ENCODE peak calls at places on chromosomes 16 and 17, in four cellular contexts. One of them, this sample, is unnamed.

GRCh38 chr17:68085751-68086445 is 50.4 kb downstream of the KPNA2 start:
- DNase-seq in A549: no peak
- DNase-seq in K562: no peak
- DNase-seq in GM12878: no peak
- DNase-seq in this sample: no peak

GRCh38 chr17:76529224-76529642 is 8.3 kb downstream of the CYGB start:
- DNase-seq in A549: no peak
- DNase-seq in K562: no peak
- DNase-seq in GM12878: no peak
- DNase-seq in this sample: no peak

GRCh38 chr17:83177611-83178532 is 98.5 kb downstream of the METRNL start:
- DNase-seq in A549: no peak
- DNase-seq in K562: no peak
- DNase-seq in GM12878: no peak
- DNase-seq in this sample: no peak

GRCh38 chr17:80782536-80783427 is 208.9 kb upstream of the CHMP6 start:
- DNase-seq in A549: peak; percentile 46
- DNase-seq in K562: no peak
- DNase-seq in GM12878: no peak
- DNase-seq in this sample: no peak

GRCh38 chr17:57406131-57406980 is 150.0 kb downstream of the MSI2 start:
- DNase-seq in A549: no peak
- DNase-seq in K562: no peak
- DNase-seq in GM12878: no peak
- DNase-seq in this sample: peak; percentile 61

GRCh38 chr16:3999890-4000325 is 116.3 kb downstream of the ADCY9 start:
- DNase-seq in A549: no peak
- DNase-seq in K562: no peak
- DNase-seq in GM12878: no peak
- DNase-seq in this sample: no peak

GRCh38 chr17:75869282-75870141 is 8.9 kb downstream of the TRIM47 start:
- DNase-seq in A549: peak; percentile 57
- DNase-seq in K562: peak; percentile 24
- DNase-seq in GM12878: no peak
- DNase-seq in this sample: peak; percentile 99

GRCh38 chr17:80889897-80890550 is 101.6 kb upstream of the CHMP6 start:
- DNase-seq in A549: no peak
- DNase-seq in K562: no peak
- DNase-seq in GM12878: no peak
- DNase-seq in this sample: no peak

GRCh38 chr17:50763716-50764450 is 3.4 kb downstream of the ANKRD40CL start:
- DNase-seq in A549: no peak
- DNase-seq in K562: no peak
- DNase-seq in GM12878: no peak
- DNase-seq in this sample: no peak

GRCh38 chr17:74240637-74241036 is 27.3 kb downstream of the TTYH2 start:
- DNase-seq in A549: no peak
- DNase-seq in K562: no peak
- DNase-seq in GM12878: no peak
- DNase-seq in this sample: no peak

GRCh38 chr16:10180042-10180770 is 2.0 kb downstream of the GRIN2A start:
- DNase-seq in A549: no peak
- DNase-seq in K562: no peak
- DNase-seq in GM12878: no peak
- DNase-seq in this sample: no peak

GRCh38 chr16:53752566-53752965 is 48.6 kb downstream of the FTO start:
- DNase-seq in A549: no peak
- DNase-seq in K562: no peak
- DNase-seq in GM12878: no peak
- DNase-seq in this sample: no peak

GRCh38 chr16:66265106-66265415 is 101.4 kb upstream of the CDH5 start:
- DNase-seq in A549: no peak
- DNase-seq in K562: no peak
- DNase-seq in GM12878: no peak
- DNase-seq in this sample: no peak

GRCh38 chr16:61148930-61149329 is 887.3 kb downstream of the CDH8 start:
- DNase-seq in A549: peak; percentile 7
- DNase-seq in K562: no peak
- DNase-seq in GM12878: no peak
- DNase-seq in this sample: peak; percentile 7

GRCh38 chr17:28747801-28748750 is 4.3 kb downstream of the TRAF4 start:
- DNase-seq in A549: no peak
- DNase-seq in K562: no peak
- DNase-seq in GM12878: no peak
- DNase-seq in this sample: no peak

GRCh38 chr17:81712468-81713003 is 452 bp downstream of the SLC25A10 start:
- DNase-seq in A549: peak; percentile 63
- DNase-seq in K562: peak; percentile 72
- DNase-seq in GM12878: no peak
- DNase-seq in this sample: peak; percentile 46

GRCh38 chr17:71632328-71632727 is 488.5 kb upstream of the SOX9 start:
- DNase-seq in A549: peak; percentile 26
- DNase-seq in K562: no peak
- DNase-seq in GM12878: no peak
- DNase-seq in this sample: no peak

GRCh38 chr17:46979023-46979870 is at the start of gene RPRML:
- DNase-seq in A549: peak; percentile 54
- DNase-seq in K562: peak; percentile 77
- DNase-seq in GM12878: no peak
- DNase-seq in this sample: no peak

GRCh38 chr17:37147301-37147812 is 198.6 kb downstream of the AATF start:
- DNase-seq in A549: peak; percentile 67
- DNase-seq in K562: no peak
- DNase-seq in GM12878: peak; percentile 27
- DNase-seq in this sample: peak; percentile 93

DNA sequence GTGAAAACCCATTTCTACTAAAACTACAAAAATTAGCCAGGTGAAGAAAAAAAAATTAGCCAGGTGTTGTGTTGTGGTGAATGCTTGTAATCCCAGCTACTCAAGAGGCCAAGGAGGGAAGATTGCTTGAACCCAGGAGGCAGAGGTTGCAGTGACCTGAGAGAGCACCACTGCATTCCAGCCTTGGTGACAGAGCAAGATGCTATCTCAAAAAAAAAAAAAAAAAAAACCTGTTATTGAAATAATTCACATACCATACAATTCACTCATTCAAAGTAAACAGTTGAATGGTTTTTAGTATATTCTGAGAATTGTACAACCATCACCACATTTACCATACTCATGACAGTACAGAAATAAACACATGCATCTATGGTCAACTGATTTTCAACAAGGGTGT is 31.0 kb downstream of the ZNRF1 start:
- DNase-seq in A549: peak; percentile 51
- DNase-seq in K562: no peak
- DNase-seq in GM12878: no peak
- DNase-seq in this sample: peak; percentile 13
- TF ChIP-seq POLR2AphosphoS2 in A549: no peak
- TF ChIP-seq POLR2AphosphoS2 in K562: no peak
- TF ChIP-seq POLR2AphosphoS2 in GM12878: no peak
- TF ChIP-seq POLR2AphosphoS2 in this sample: no peak

DNA sequence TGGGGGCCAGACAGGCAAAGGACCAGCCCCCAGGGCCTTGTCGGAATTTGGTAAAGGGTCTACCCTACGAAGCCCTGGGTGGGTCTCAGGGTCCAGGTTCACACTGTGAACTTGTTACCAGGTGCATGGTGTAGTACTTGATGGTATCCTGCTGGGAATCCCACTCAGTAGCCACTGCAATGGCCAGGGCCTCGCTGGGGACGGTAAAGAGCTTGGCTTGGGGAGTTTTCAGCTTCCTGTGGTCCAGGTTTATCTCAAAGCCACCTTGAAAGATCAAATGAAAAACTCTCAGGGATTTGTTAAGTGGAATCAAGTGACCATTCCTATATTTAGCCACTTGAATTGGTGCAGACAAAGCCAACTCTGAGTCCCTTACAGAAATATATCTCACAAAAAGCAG is 10.9 kb downstream of the ATPAF2 start:
- DNase-seq in A549: no peak
- DNase-seq in K562: no peak
- DNase-seq in GM12878: no peak
- DNase-seq in this sample: no peak
- TF ChIP-seq POLR2AphosphoS2 in A549: no peak
- TF ChIP-seq POLR2AphosphoS2 in K562: no peak
- TF ChIP-seq POLR2AphosphoS2 in GM12878: no peak
- TF ChIP-seq POLR2AphosphoS2 in this sample: no peak

GRCh38 chr17:30093463-30094147 is 23.0 kb upstream of the NSRP1 start:
- DNase-seq in A549: peak; percentile 63
- DNase-seq in K562: peak; percentile 78
- DNase-seq in GM12878: peak; percentile 32
- DNase-seq in this sample: peak; percentile 49
- TF ChIP-seq POLR2AphosphoS2 in A549: no peak
- TF ChIP-seq POLR2AphosphoS2 in K562: no peak
- TF ChIP-seq POLR2AphosphoS2 in GM12878: no peak
- TF ChIP-seq POLR2AphosphoS2 in this sample: no peak

GRCh38 chr17:38357488-38358123 is 6.0 kb downstream of the SOCS7 start:
- DNase-seq in A549: no peak
- DNase-seq in K562: no peak
- DNase-seq in GM12878: no peak
- DNase-seq in this sample: no peak

GRCh38 chr17:38363016-38363415 is 11.4 kb downstream of the SOCS7 start:
- DNase-seq in A549: no peak
- DNase-seq in K562: no peak
- DNase-seq in GM12878: no peak
- DNase-seq in this sample: no peak

GRCh38 chr17:38361700-38362465 is 10.2 kb downstream of the SOCS7 start:
- DNase-seq in A549: no peak
- DNase-seq in K562: no peak
- DNase-seq in GM12878: no peak
- DNase-seq in this sample: no peak

GRCh38 chr17:38355256-38355655 is 3.6 kb downstream of the SOCS7 start:
- DNase-seq in A549: no peak
- DNase-seq in K562: no peak
- DNase-seq in GM12878: no peak
- DNase-seq in this sample: no peak

GRCh38 chr17:38358586-38359513 is 7.2 kb downstream of the SOCS7 start:
- DNase-seq in A549: no peak
- DNase-seq in K562: no peak
- DNase-seq in GM12878: no peak
- DNase-seq in this sample: peak; percentile 34
- TF ChIP-seq POLR2AphosphoS2 in A549: no peak
- TF ChIP-seq POLR2AphosphoS2 in K562: no peak
- TF ChIP-seq POLR2AphosphoS2 in GM12878: no peak
- TF ChIP-seq POLR2AphosphoS2 in this sample: no peak

DNA sequence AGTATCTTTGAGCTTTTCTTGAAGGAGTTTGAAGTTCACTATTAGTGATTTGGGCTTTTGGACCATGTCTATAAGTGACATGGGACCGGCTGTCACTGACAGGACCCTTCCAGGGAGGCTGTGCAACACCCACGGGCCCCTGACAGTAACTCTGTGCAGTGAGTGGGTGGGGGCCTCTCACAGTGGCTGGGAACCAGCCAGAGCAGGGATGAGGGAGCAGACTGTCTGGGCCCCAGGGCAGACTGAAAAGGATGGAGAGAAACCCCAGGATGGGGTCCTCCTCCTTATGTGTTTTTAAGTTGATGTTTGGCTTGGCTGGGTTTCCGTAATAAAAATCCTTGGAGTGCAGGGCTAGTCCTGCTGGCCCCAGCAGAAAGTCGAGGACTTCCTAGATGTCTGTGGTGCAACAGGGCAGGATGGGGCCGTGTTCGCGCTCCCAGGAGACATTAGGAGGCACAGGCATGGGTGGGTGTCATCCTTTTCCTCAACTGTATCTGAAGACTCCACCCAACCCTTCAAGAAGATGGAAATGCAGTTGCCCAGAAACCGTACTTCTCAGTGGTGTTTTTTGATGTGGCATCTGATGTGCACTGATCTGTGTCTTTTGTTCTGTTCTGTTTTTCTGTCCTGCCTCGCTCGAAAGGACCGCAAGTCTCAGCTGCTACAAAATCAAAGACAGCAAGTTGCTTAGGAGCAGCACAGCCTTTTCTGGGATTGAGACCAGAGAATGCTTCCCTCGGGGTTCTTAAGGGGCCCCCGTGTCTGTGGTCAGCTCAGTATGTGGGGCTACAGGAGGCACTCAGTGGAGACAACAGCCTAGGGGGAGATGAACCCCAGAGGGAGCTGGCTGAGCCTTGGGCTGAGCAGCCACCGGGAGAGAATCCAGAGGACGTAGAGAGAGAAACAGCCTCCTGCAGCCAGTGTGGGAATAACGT is 24.2 kb downstream of the PLD6 start:
- DNase-seq in A549: no peak
- DNase-seq in K562: no peak
- DNase-seq in GM12878: peak; percentile 64
- DNase-seq in this sample: no peak
- TF ChIP-seq POLR2AphosphoS2 in A549: no peak
- TF ChIP-seq POLR2AphosphoS2 in K562: no peak
- TF ChIP-seq POLR2AphosphoS2 in GM12878: no peak
- TF ChIP-seq POLR2AphosphoS2 in this sample: no peak

This sample was measured in HepG2.